ENCODE peak calls at places on chromosome 22, in six cellular contexts. One of them, this sample, is unnamed.

GRCh38 chr22:39439170-39439569 is 17.6 kb upstream of the MGAT3 start:
- DNase-seq in A673: no peak
- DNase-seq in CD8-positive, alpha-beta T cell: no peak
- DNase-seq in A549: no peak
- DNase-seq in adrenal gland: no peak
- DNase-seq in IMR-90: peak; percentile 76
- DNase-seq in this sample: no peak

GRCh38 chr22:18032455-18033101 is 8.2 kb upstream of the MICAL3 start:
- DNase-seq in A673: no peak
- DNase-seq in CD8-positive, alpha-beta T cell: no peak
- DNase-seq in A549: no peak
- DNase-seq in adrenal gland: no peak
- DNase-seq in IMR-90: peak; percentile 83
- DNase-seq in this sample: no peak

GRCh38 chr22:17864398-17865182 is 90.3 kb upstream of the BID start:
- DNase-seq in A673: no peak
- DNase-seq in CD8-positive, alpha-beta T cell: no peak
- DNase-seq in A549: no peak
- DNase-seq in adrenal gland: no peak
- DNase-seq in IMR-90: no peak
- DNase-seq in this sample: no peak

GRCh38 chr22:20536590-20537324 is 29.3 kb downstream of the MED15 start:
- DNase-seq in A673: no peak
- DNase-seq in CD8-positive, alpha-beta T cell: no peak
- DNase-seq in A549: no peak
- DNase-seq in adrenal gland: no peak
- DNase-seq in IMR-90: no peak
- DNase-seq in this sample: peak; percentile 96

GRCh38 chr22:38656256-38657148 is at the start of the genes CBY1 and FAM227A:
- DNase-seq in A673: peak; percentile 96
- DNase-seq in CD8-positive, alpha-beta T cell: peak; percentile 76
- DNase-seq in A549: peak; percentile 92
- DNase-seq in adrenal gland: peak; percentile 89
- DNase-seq in IMR-90: peak; percentile 76
- DNase-seq in this sample: peak; percentile 92

GRCh38 chr22:39264344-39265116 is 19.7 kb upstream of the PDGFB start:
- DNase-seq in A673: no peak
- DNase-seq in CD8-positive, alpha-beta T cell: no peak
- DNase-seq in A549: no peak
- DNase-seq in adrenal gland: peak; percentile 63
- DNase-seq in IMR-90: no peak
- DNase-seq in this sample: no peak

GRCh38 chr22:42560381-42560780 is 6.6 kb downstream of the SERHL2 start:
- DNase-seq in A673: no peak
- DNase-seq in CD8-positive, alpha-beta T cell: no peak
- DNase-seq in A549: no peak
- DNase-seq in adrenal gland: no peak
- DNase-seq in IMR-90: no peak
- DNase-seq in this sample: no peak

GRCh38 chr22:38724926-38725571 is 19.3 kb downstream of the GTPBP1 start:
- DNase-seq in A673: peak; percentile 77
- DNase-seq in CD8-positive, alpha-beta T cell: no peak
- DNase-seq in A549: peak; percentile 57
- DNase-seq in adrenal gland: peak; percentile 29
- DNase-seq in IMR-90: peak; percentile 41
- DNase-seq in this sample: peak; percentile 57

GRCh38 chr22:36916034-36916433 is 2.6 kb downstream of the CSF2RB start:
- DNase-seq in A673: no peak
- DNase-seq in CD8-positive, alpha-beta T cell: no peak
- DNase-seq in A549: no peak
- DNase-seq in adrenal gland: no peak
- DNase-seq in IMR-90: no peak
- DNase-seq in this sample: no peak

GRCh38 chr22:36913431-36914382 is at the start of gene CSF2RB:
- DNase-seq in A673: no peak
- DNase-seq in CD8-positive, alpha-beta T cell: no peak
- DNase-seq in A549: no peak
- DNase-seq in adrenal gland: peak; percentile 53
- DNase-seq in IMR-90: no peak
- DNase-seq in this sample: no peak

GRCh38 chr22:36911887-36912661 is 1.4 kb upstream of the CSF2RB start:
- DNase-seq in A673: no peak
- DNase-seq in CD8-positive, alpha-beta T cell: no peak
- DNase-seq in A549: no peak
- DNase-seq in adrenal gland: no peak
- DNase-seq in IMR-90: no peak
- DNase-seq in this sample: no peak

GRCh38 chr22:36912694-36913430 is 566 bp upstream of the CSF2RB start:
- DNase-seq in A673: no peak
- DNase-seq in CD8-positive, alpha-beta T cell: no peak
- DNase-seq in A549: no peak
- DNase-seq in adrenal gland: no peak
- DNase-seq in IMR-90: no peak
- DNase-seq in this sample: no peak

DNA sequence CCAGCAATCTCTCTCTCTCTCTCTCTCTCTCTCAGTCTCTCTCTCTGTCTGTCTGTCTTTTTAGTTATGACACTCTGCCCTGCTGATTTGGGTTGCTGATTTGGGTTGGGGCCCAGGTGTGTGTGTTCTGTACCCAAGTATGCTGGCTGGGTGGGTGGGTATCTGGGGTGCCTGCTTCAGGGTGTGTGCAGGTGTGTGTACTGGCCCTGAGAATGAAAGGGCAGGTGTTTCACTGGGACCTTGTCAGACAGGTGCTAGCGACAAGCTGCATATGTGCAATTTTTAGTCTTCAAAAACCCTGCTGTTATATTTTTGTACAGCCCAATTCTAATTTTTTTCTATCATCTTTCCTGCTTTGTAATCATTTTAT is 940 bp downstream of the CSF2RB start:
- DNase-seq in A673: no peak
- DNase-seq in CD8-positive, alpha-beta T cell: no peak
- DNase-seq in A549: no peak
- DNase-seq in adrenal gland: no peak
- DNase-seq in IMR-90: no peak
- DNase-seq in this sample: no peak
- H3K4me3 ChIP-seq in A673: no peak overlapping the region
- H3K4me3 ChIP-seq in CD8-positive, alpha-beta T cell: no peak overlapping the region
- H3K4me3 ChIP-seq in A549: no peak overlapping the region
- H3K4me3 ChIP-seq in adrenal gland: no peak overlapping the region
- H3K4me3 ChIP-seq in IMR-90: no peak overlapping the region
- H3K4me3 ChIP-seq in this sample: no peak overlapping the region

GRCh38 chr22:48653306-48653705 is 1174.4 kb downstream of the BRD1 start:
- DNase-seq in A673: no peak
- DNase-seq in CD8-positive, alpha-beta T cell: no peak
- DNase-seq in A549: no peak
- DNase-seq in adrenal gland: no peak
- DNase-seq in IMR-90: no peak
- DNase-seq in this sample: no peak

GRCh38 chr22:48651981-48652538 is 1175.6 kb downstream of the BRD1 start:
- DNase-seq in A673: no peak
- DNase-seq in CD8-positive, alpha-beta T cell: no peak
- DNase-seq in A549: no peak
- DNase-seq in adrenal gland: no peak
- DNase-seq in IMR-90: no peak
- DNase-seq in this sample: no peak

GRCh38 chr22:48654492-48654891 is 1173.2 kb downstream of the BRD1 start:
- DNase-seq in A673: no peak
- DNase-seq in CD8-positive, alpha-beta T cell: no peak
- DNase-seq in A549: no peak
- DNase-seq in adrenal gland: no peak
- DNase-seq in IMR-90: no peak
- DNase-seq in this sample: no peak

GRCh38 chr22:48652796-48653195 is 1174.9 kb downstream of the BRD1 start:
- DNase-seq in A673: no peak
- DNase-seq in CD8-positive, alpha-beta T cell: no peak
- DNase-seq in A549: no peak
- DNase-seq in adrenal gland: no peak
- DNase-seq in IMR-90: no peak
- DNase-seq in this sample: no peak

DNA sequence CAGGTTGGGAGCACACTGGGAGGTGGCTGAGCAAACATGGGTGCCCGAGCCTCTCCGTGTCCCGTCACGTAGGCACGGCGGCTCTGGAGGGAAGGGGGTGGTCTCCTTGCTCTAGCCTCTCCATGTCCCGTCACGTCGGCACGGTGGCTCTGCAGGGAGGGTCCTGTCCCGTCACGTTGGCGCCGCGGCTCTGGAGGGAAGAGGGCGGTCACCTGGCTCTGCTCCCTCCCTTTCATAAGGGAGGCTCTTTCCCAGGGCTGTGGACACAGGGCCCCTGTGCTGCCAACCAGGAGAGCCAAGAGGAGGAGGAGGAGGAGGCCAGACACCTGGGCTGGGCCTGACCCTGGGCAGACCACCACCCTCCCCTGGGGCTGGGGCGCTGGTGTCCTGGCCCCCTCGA is 1173.7 kb downstream of the BRD1 start:
- DNase-seq in A673: no peak
- DNase-seq in CD8-positive, alpha-beta T cell: no peak
- DNase-seq in A549: no peak
- DNase-seq in adrenal gland: no peak
- DNase-seq in IMR-90: no peak
- DNase-seq in this sample: no peak
- H3K9me3 ChIP-seq in A673: no peaks in the 10 kb centered on the region
- H3K9me3 ChIP-seq in CD8-positive, alpha-beta T cell: no peaks in the 10 kb centered on the region
- H3K9me3 ChIP-seq in A549: no peaks in the 10 kb centered on the region
- H3K9me3 ChIP-seq in adrenal gland: no peaks in the 10 kb centered on the region
- H3K9me3 ChIP-seq in IMR-90: peaks cover 57% of the 10 kb centered on the region
- H3K9me3 ChIP-seq in this sample: peaks cover 4% of the 10 kb centered on the region

GRCh38 chr22:35518781-35519180 is 21.9 kb upstream of the RASD2 start:
- DNase-seq in A673: no peak
- DNase-seq in CD8-positive, alpha-beta T cell: no peak
- DNase-seq in A549: no peak
- DNase-seq in adrenal gland: no peak
- DNase-seq in IMR-90: no peak
- DNase-seq in this sample: no peak

GRCh38 chr22:35516723-35517122 is 23.9 kb upstream of the RASD2 start:
- DNase-seq in A673: no peak
- DNase-seq in CD8-positive, alpha-beta T cell: no peak
- DNase-seq in A549: no peak
- DNase-seq in adrenal gland: no peak
- DNase-seq in IMR-90: no peak
- DNase-seq in this sample: no peak

GRCh38 chr22:35517769-35518530 is 22.7 kb upstream of the RASD2 start:
- DNase-seq in A673: no peak
- DNase-seq in CD8-positive, alpha-beta T cell: no peak
- DNase-seq in A549: no peak
- DNase-seq in adrenal gland: no peak
- DNase-seq in IMR-90: no peak
- DNase-seq in this sample: no peak

GRCh38 chr22:35519306-35520000 is 21.2 kb upstream of the RASD2 start:
- DNase-seq in A673: no peak
- DNase-seq in CD8-positive, alpha-beta T cell: no peak
- DNase-seq in A549: no peak
- DNase-seq in adrenal gland: no peak
- DNase-seq in IMR-90: no peak
- DNase-seq in this sample: no peak

DNA sequence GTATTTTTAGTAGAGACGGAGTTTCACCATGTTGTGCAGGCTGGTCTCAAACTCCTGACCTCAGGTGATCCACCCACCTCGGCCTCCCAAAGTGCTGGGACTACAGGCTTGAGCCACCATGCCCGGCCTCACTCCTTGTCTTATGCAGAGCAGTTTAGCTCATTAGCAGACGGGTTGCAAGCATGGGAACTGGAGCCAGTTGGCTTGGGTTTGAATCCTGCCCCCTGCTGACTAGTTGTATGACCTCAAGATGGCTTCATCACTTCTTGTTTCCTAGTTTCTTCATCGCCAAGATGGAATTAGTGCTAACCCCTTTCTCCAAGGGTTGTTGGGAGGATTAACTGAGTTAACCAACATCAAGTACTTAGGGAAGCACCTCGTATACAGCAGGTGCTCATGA is 23.4 kb upstream of the RASD2 start:
- DNase-seq in A673: no peak
- DNase-seq in CD8-positive, alpha-beta T cell: no peak
- DNase-seq in A549: no peak
- DNase-seq in adrenal gland: no peak
- DNase-seq in IMR-90: no peak
- DNase-seq in this sample: no peak
- TF ChIP-seq CTCF in A673: peak; percentile 25
- TF ChIP-seq CTCF in CD8-positive, alpha-beta T cell: no peak
- TF ChIP-seq CTCF in A549: no peak
- TF ChIP-seq CTCF in adrenal gland: no peak
- TF ChIP-seq CTCF in IMR-90: no peak
- TF ChIP-seq CTCF in this sample: peak; percentile 36

GRCh38 chr22:36776722-36777121 is 803 bp upstream of the IFT27 start:
- DNase-seq in A673: no peak
- DNase-seq in CD8-positive, alpha-beta T cell: no peak
- DNase-seq in A549: no peak
- DNase-seq in adrenal gland: no peak
- DNase-seq in IMR-90: no peak
- DNase-seq in this sample: no peak
- H3K4me3 ChIP-seq in A673: peak overlapping the region; percentile 11
- H3K4me3 ChIP-seq in CD8-positive, alpha-beta T cell: peak overlapping the region; percentile 6
- H3K4me3 ChIP-seq in A549: peak overlapping the region; percentile 26
- H3K4me3 ChIP-seq in adrenal gland: no peak overlapping the region
- H3K4me3 ChIP-seq in IMR-90: peak overlapping the region; percentile 10
- H3K4me3 ChIP-seq in this sample: peak overlapping the region; percentile 23

GRCh38 chr22:26522592-26522991 is 10.3 kb upstream of the TFIP11 start:
- DNase-seq in A673: no peak
- DNase-seq in CD8-positive, alpha-beta T cell: no peak
- DNase-seq in A549: no peak
- DNase-seq in adrenal gland: no peak
- DNase-seq in IMR-90: no peak
- DNase-seq in this sample: no peak
- H3K9me3 ChIP-seq in A673: no peaks in the 10 kb centered on the region
- H3K9me3 ChIP-seq in CD8-positive, alpha-beta T cell: no peaks in the 10 kb centered on the region
- H3K9me3 ChIP-seq in A549: no peaks in the 10 kb centered on the region
- H3K9me3 ChIP-seq in adrenal gland: no peaks in the 10 kb centered on the region
- H3K9me3 ChIP-seq in IMR-90: no peaks in the 10 kb centered on the region
- H3K9me3 ChIP-seq in this sample: no peaks in the 10 kb centered on the region

DNA sequence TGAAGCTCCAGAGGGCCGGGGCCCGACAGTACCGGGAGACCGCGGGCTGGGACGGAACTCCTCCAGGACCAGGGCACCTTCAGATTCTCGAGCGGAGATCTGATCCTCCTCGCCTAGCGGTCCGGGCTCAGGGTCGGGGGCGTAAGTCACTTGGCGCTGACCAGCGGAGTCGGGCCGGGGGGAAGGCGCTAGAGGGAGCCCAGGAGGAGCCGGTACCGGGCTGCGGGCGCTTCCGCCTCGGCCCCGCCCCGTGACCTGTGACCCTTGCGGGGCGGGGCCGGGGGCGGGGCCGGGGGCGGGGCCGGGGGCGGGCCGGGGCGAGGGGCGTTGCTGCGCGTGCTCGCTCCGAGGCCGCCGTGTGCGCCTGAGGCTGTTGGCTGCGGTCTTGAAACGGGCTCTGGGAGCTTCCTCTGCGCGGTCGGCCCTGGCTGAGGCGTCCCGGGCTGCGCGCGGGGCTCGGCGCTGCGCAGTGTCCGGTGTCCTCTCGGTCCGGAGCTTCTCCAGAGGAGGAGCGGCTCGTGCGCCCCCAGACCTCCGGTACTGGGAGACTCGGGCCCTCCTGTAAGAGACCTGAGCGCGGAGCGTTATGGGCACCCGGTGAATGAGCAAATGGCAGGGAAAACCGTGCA is at the start of gene ARSA:
- DNase-seq in A673: peak; percentile 84
- DNase-seq in CD8-positive, alpha-beta T cell: peak; percentile 53
- DNase-seq in A549: no peak
- DNase-seq in adrenal gland: peak; percentile 88
- DNase-seq in IMR-90: peak; percentile 81
- DNase-seq in this sample: peak; percentile 88
- TF ChIP-seq CTCF in A673: peak; percentile 24
- TF ChIP-seq CTCF in CD8-positive, alpha-beta T cell: no peak
- TF ChIP-seq CTCF in A549: peak; percentile 32
- TF ChIP-seq CTCF in adrenal gland: peak; percentile 33
- TF ChIP-seq CTCF in IMR-90: peak; percentile 43
- TF ChIP-seq CTCF in this sample: no peak